ENCODE peak calls at places on chromosomes 13 and 19, in eight cellular contexts. P is GM23248; R is thoracic aorta; E is NCI-H345; H is CD8-positive, alpha-beta memory T cell; X is HuH-7; A is memory B cell; Q is CD4-positive, CD25-positive, alpha-beta regulatory T cell. C is an unnamed sample.
A peak's percentile ranks its signal among the peaks of the same experiment; 100 is the strongest.

GRCh38 chr19:43524922-43525835 is 1.8 kb downstream of the ETHE1 start:
- DNase-seq in P (peak; percentile 70), A (no peak), R (peak; percentile 31), Q (no peak), H (no peak), X (peak; percentile 80), E (no peak), C (peak; percentile 87)

GRCh38 chr19:43820098-43820860 is 6.8 kb upstream of the ZNF283 start:
- DNase-seq in Q (no peak), R (no peak), H (no peak), A (no peak), E (no peak), X (no peak), P (peak; percentile 78), C (no peak)

GRCh38 chr19:11381535-11382369 is 2.4 kb downstream of the EPOR start:
- DNase-seq in R (no peak), Q (peak; percentile 76), X (peak; percentile 76), A (peak; percentile 81), P (peak; percentile 95), H (peak; percentile 89), E (peak; percentile 58), C (no peak)

GRCh38 chr19:3968556-3969434 is 2.1 kb downstream of the DAPK3 start:
- DNase-seq in Q (no peak), H (no peak), A (no peak), R (peak; percentile 79), P (peak; percentile 98), E (peak; percentile 51), X (peak; percentile 86), C (peak; percentile 98)

GRCh38 chr13:40596484-40596883 is 70.0 kb downstream of the FOXO1 start:
- DNase-seq in E (no peak), X (no peak), R (no peak), Q (no peak), P (no peak), A (no peak), H (no peak), C (no peak)

GRCh38 chr13:111789420-111789819 is 277.5 kb upstream of the SOX1 start:
- DNase-seq in Q (no peak), H (peak; percentile 30), P (no peak), A (no peak), E (no peak), R (no peak), X (no peak), C (no peak)

GRCh38 chr13:33379597-33379996 is 94.0 kb upstream of the STARD13 start:
- DNase-seq in A (no peak), E (peak; percentile 9), R (no peak), P (no peak), X (no peak), Q (no peak), H (no peak), C (peak; percentile 43)

GRCh38 chr13:46022476-46022875 is 30.1 kb downstream of the ZC3H13 start:
- DNase-seq in X (no peak), R (no peak), A (no peak), E (no peak), H (no peak), Q (no peak), P (peak; percentile 55), C (no peak)

GRCh38 chr13:109622006-109622405 is 164.4 kb downstream of the IRS2 start:
- DNase-seq in H (no peak), R (no peak), A (no peak), Q (no peak), X (no peak), P (no peak), E (no peak), C (no peak)

GRCh38 chr13:45809810-45810394 is 41.7 kb downstream of the SIAH3 start:
- DNase-seq in E (no peak), X (no peak), P (no peak), R (no peak), A (no peak), Q (no peak), H (no peak), C (no peak)

GRCh38 chr19:16373539-16373938 is 48.9 kb downstream of the KLF2 start:
- DNase-seq in A (no peak), X (no peak), R (no peak), P (peak; percentile 47), E (no peak), H (no peak), Q (no peak), C (peak; percentile 70)

GRCh38 chr19:18856385-18857126 is 24.8 kb downstream of the UPF1 start:
- DNase-seq in X (peak; percentile 92), A (no peak), P (peak; percentile 56), Q (no peak), H (no peak), R (no peak), E (no peak), C (no peak)

GRCh38 chr19:18282021-18282787 is 782 bp upstream of the JUND start:
- DNase-seq in P (peak; percentile 83), X (no peak), Q (no peak), R (peak; percentile 77), H (no peak), A (no peak), E (no peak), C (peak; percentile 60)

GRCh38 chr13:104318121-104318520 is 1251.9 kb upstream of the SLC10A2 start:
- DNase-seq in Q (no peak), P (no peak), H (no peak), A (no peak), E (no peak), R (no peak), X (no peak), C (no peak)

GRCh38 chr13:45242070-45242469 is 41.2 kb upstream of the KCTD4 start:
- DNase-seq in R (no peak), E (no peak), P (peak; percentile 62), X (no peak), A (no peak), H (no peak), Q (no peak), C (no peak)

GRCh38 chr13:110278859-110279258 is 28.1 kb downstream of the COL4A1 start:
- DNase-seq in Q (no peak), E (no peak), A (no peak), R (no peak), X (no peak), P (no peak), H (no peak), C (no peak)

GRCh38 chr13:51590966-51591627 is 6.8 kb downstream of the WDFY2 start:
- DNase-seq in E (no peak), P (peak; percentile 96), H (no peak), Q (no peak), X (no peak), R (no peak), A (no peak), C (peak; percentile 63)

GRCh38 chr13:30798776-30799625 is 63.7 kb downstream of the ALOX5AP start:
- DNase-seq in E (no peak), X (no peak), Q (no peak), H (no peak), P (no peak), R (no peak), A (no peak), C (peak; percentile 38)

GRCh38 chr19:38402967-38403674 is at the start of gene FAM98C:
- DNase-seq in A (peak; percentile 98), E (peak; percentile 100), P (peak; percentile 98), Q (peak; percentile 96), X (peak; percentile 100), H (peak; percentile 98), R (peak; percentile 73), C (peak; percentile 93)

GRCh38 chr13:111546921-111547675 is 226.7 kb downstream of the TEX29 start:
- DNase-seq in R (no peak), X (no peak), P (no peak), A (no peak), H (no peak), E (no peak), Q (no peak), C (no peak)

GRCh38 chr19:47663435-47663910 is 49.7 kb upstream of the EHD2 start:
- DNase-seq in R (no peak), P (peak; percentile 92), A (no peak), Q (no peak), X (no peak), E (no peak), H (no peak), C (peak; percentile 14)

GRCh38 chr19:7942981-7943443 is 454 bp downstream of the TIMM44 start:
- DNase-seq in Q (no peak), H (no peak), E (no peak), P (peak; percentile 50), A (no peak), R (no peak), X (no peak), C (peak; percentile 25)

GRCh38 chr19:52722062-52723005 is 12.5 kb downstream of the ZNF611 start:
- DNase-seq in Q (no peak), A (no peak), E (no peak), X (no peak), P (peak; percentile 95), R (no peak), H (no peak), C (no peak)

GRCh38 chr19:8310342-8311055 is 2.3 kb upstream of the CD320 start:
- DNase-seq in H (peak; percentile 23), A (no peak), R (no peak), E (no peak), Q (no peak), X (no peak), P (no peak), C (no peak)

GRCh38 chr19:12284631-12285030 is 10.1 kb downstream of the ZNF44 start:
- DNase-seq in R (no peak), X (no peak), Q (no peak), A (no peak), H (no peak), E (no peak), P (no peak), C (no peak)

GRCh38 chr19:47776568-47776967 is 1.9 kb upstream of the SELENOW start:
- DNase-seq in H (no peak), X (no peak), R (no peak), A (no peak), P (no peak), E (peak; percentile 90), Q (no peak), C (peak; percentile 77)

C was measured in HepG2.